ENCODE peak calls at places on chromosome 7, in six cellular contexts. B, V, G, W, A and I are unnamed samples.

GRCh38 chr7:129108583-129108982 is 35.9 kb upstream of the TSPAN33 start:
- DNase-seq in B (no peak), V (peak; percentile 17), G (no peak), W (no peak), A (no peak), I (no peak)

GRCh38 chr7:388961-389701 is 99.2 kb downstream of the FOXL3 start:
- DNase-seq in B (no peak), V (no peak), G (no peak), W (no peak), A (no peak), I (peak; percentile 12)

GRCh38 chr7:41437257-41438196 is 265.4 kb downstream of the INHBA start:
- DNase-seq in B (no peak), V (no peak), G (no peak), W (peak; percentile 76), A (no peak), I (no peak)

GRCh38 chr7:42247301-42247700 is 10.3 kb upstream of the GLI3 start:
- DNase-seq in B (no peak), V (peak; percentile 75), G (no peak), W (peak; percentile 96), A (no peak), I (no peak)

GRCh38 chr7:113404245-113404644 is 285.9 kb upstream of the SMIM30 start:
- DNase-seq in B (no peak), V (no peak), G (no peak), W (peak; percentile 6), A (no peak), I (no peak)

GRCh38 chr7:84507529-84507928 is 312.9 kb upstream of the SEMA3A start:
- DNase-seq in B (no peak), V (no peak), G (no peak), W (no peak), A (no peak), I (no peak)

GRCh38 chr7:91771394-91771793 is 109.1 kb downstream of the MTERF1 start:
- DNase-seq in B (no peak), V (no peak), G (no peak), W (no peak), A (no peak), I (no peak)

GRCh38 chr7:116984917-116985316 is 31.6 kb downstream of the ST7 start:
- DNase-seq in B (peak; percentile 4), V (no peak), G (no peak), W (peak; percentile 41), A (no peak), I (no peak)

GRCh38 chr7:127792528-127793342 is 140.7 kb downstream of the SND1 start:
- DNase-seq in B (no peak), V (no peak), G (no peak), W (peak; percentile 16), A (peak; percentile 30), I (peak; percentile 60)

GRCh38 chr7:36032362-36032818 is 120.7 kb upstream of the EEPD1 start:
- DNase-seq in B (no peak), V (no peak), G (no peak), W (peak; percentile 50), A (no peak), I (no peak)

GRCh38 chr7:149293946-149294640 is 32.1 kb downstream of the ZNF783 start:
- DNase-seq in B (no peak), V (no peak), G (no peak), W (no peak), A (no peak), I (no peak)

GRCh38 chr7:135879238-135879637 is 97.9 kb downstream of the MTPN start:
- DNase-seq in B (no peak), V (peak; percentile 58), G (no peak), W (peak; percentile 50), A (no peak), I (no peak)

GRCh38 chr7:41544241-41544640 is 158.6 kb downstream of the INHBA start:
- DNase-seq in B (no peak), V (no peak), G (no peak), W (peak; percentile 76), A (no peak), I (no peak)

GRCh38 chr7:114647518-114647917 is 232.9 kb downstream of the FOXP2 start:
- DNase-seq in B (no peak), V (no peak), G (no peak), W (no peak), A (no peak), I (no peak)

GRCh38 chr7:7228472-7228871 is 46.1 kb downstream of the C1GALT1 start:
- DNase-seq in B (no peak), V (no peak), G (no peak), W (no peak), A (no peak), I (no peak)

GRCh38 chr7:80916770-80917681 is 1.8 kb downstream of the SEMA3C start:
- DNase-seq in B (peak; percentile 50), V (peak; percentile 73), G (no peak), W (peak; percentile 82), A (no peak), I (no peak)

GRCh38 chr7:128882134-128882533 is 19.5 kb downstream of the ATP6V1F start:
- DNase-seq in B (no peak), V (no peak), G (no peak), W (no peak), A (no peak), I (no peak)

GRCh38 chr7:155192961-155193640 is 104.6 kb upstream of the INSIG1 start:
- DNase-seq in B (no peak), V (no peak), G (no peak), W (no peak), A (no peak), I (no peak)

GRCh38 chr7:24381919-24382505 is 98.0 kb downstream of the NPY start:
- DNase-seq in B (no peak), V (no peak), G (peak; percentile 29), W (peak; percentile 33), A (no peak), I (no peak)

GRCh38 chr7:140656548-140657515 is 15.9 kb upstream of the ADCK2 start:
- DNase-seq in B (no peak), V (no peak), G (peak; percentile 45), W (peak; percentile 78), A (peak; percentile 46), I (peak; percentile 89)

GRCh38 chr7:148622887-148623585 is 32.5 kb downstream of the C7orf33 start:
- DNase-seq in B (no peak), V (no peak), G (no peak), W (peak; percentile 46), A (no peak), I (no peak)

GRCh38 chr7:50838675-50839377 is 56.1 kb upstream of the GRB10 start:
- DNase-seq in B (no peak), V (no peak), G (no peak), W (peak; percentile 71), A (no peak), I (no peak)

GRCh38 chr7:98202367-98203195 is 8.7 kb upstream of the BHLHA15 start:
- DNase-seq in B (no peak), V (no peak), G (peak; percentile 81), W (no peak), A (peak; percentile 76), I (no peak)

GRCh38 chr7:69982197-69982596 is 383.9 kb downstream of the AUTS2 start:
- DNase-seq in B (no peak), V (no peak), G (no peak), W (peak; percentile 23), A (no peak), I (no peak)

GRCh38 chr7:77569514-77570232 is 32.6 kb downstream of the PTPN12 start:
- DNase-seq in B (no peak), V (no peak), G (no peak), W (peak; percentile 19), A (no peak), I (no peak)

GRCh38 chr7:78124221-78124620 is 325.6 kb downstream of the PHTF2 start:
- DNase-seq in B (no peak), V (no peak), G (no peak), W (no peak), A (no peak), I (no peak)

GRCh38 chr7:7719235-7719634 is 828 bp upstream of the RPA3 start:
- DNase-seq in B (peak; percentile 99), V (peak; percentile 96), G (peak; percentile 27), W (peak; percentile 90), A (no peak), I (peak; percentile 33)